ENCODE peak calls at places on chromosomes 12 and 14, in six cellular contexts. N is stimulated activated CD8-positive, alpha-beta memory T cell treated with anti-CD3 and anti-CD28 coated beads, Interleukin-2, amount 100 ng/mL, for 1 hour; H is CD8-positive, alpha-beta memory T cell; M is NCI-H2081; D is frontal cortex; Z is T-helper 2 cell treated with Interferon-gamma antibody and Interleukin-4, amounts not matched to agents 5 μg/mL and 100 μg/mL, for 36 hours. C is an unnamed sample.

GRCh38 chr12:39427360-39427808 is 15.5 kb downstream of the KIF21A start:
- DNase-seq in N (no peak), H (no peak), M (no peak), D (no peak), Z (no peak), C (no peak)

GRCh38 chr12:92076106-92076505 is 69.5 kb downstream of the BTG1 start:
- DNase-seq in N (no peak), H (no peak), M (no peak), D (no peak), Z (no peak), C (no peak)

GRCh38 chr12:109687250-109687649 is 26.4 kb upstream of the FAM222A start:
- DNase-seq in N (no peak), H (no peak), M (no peak), D (no peak), Z (no peak), C (no peak)

GRCh38 chr12:89192419-89192818 is 159.9 kb downstream of the DUSP6 start:
- DNase-seq in N (no peak), H (no peak), M (no peak), D (no peak), Z (no peak), C (no peak)

GRCh38 chr12:597926-598568 is 65.2 kb downstream of the NINJ2 start:
- DNase-seq in N (no peak), H (no peak), M (no peak), D (no peak), Z (no peak), C (no peak)

GRCh38 chr14:41606249-41607118 is at the start of gene LRFN5:
- DNase-seq in N (no peak), H (no peak), M (peak; percentile 30), D (peak; percentile 36), Z (no peak), C (no peak)

GRCh38 chr12:40106202-40106533 is 287 bp upstream of the SLC2A13 start:
- DNase-seq in N (no peak), H (no peak), M (no peak), D (no peak), Z (no peak), C (no peak)

GRCh38 chr12:21773263-21773741 is 1.2 kb downstream of the KCNJ8 start:
- DNase-seq in N (no peak), H (no peak), M (peak; percentile 16), D (no peak), Z (no peak), C (no peak)

GRCh38 chr14:19947413-19948090 is 16.8 kb downstream of the OR4K1 start:
- DNase-seq in N (no peak), H (no peak), M (no peak), D (no peak), Z (no peak), C (no peak)

GRCh38 chr12:5808956-5809355 is 136.1 kb downstream of the ANO2 start:
- DNase-seq in N (no peak), H (no peak), M (no peak), D (no peak), Z (no peak), C (no peak)

GRCh38 chr14:103073367-103073875 is 10.6 kb upstream of the LBHD2 start:
- DNase-seq in N (no peak), H (no peak), M (no peak), D (peak; percentile 7), Z (no peak), C (no peak)

GRCh38 chr14:63308723-63309317 is 9.9 kb downstream of the GPHB5 start:
- DNase-seq in N (no peak), H (no peak), M (peak; percentile 33), D (no peak), Z (no peak), C (no peak)

GRCh38 chr12:93459097-93459496 is 8.2 kb upstream of the MRPL42 start:
- DNase-seq in N (no peak), H (no peak), M (no peak), D (no peak), Z (no peak), C (no peak)

GRCh38 chr14:30559638-30560071 is 697 bp downstream of the G2E3 start:
- DNase-seq in N (no peak), H (no peak), M (peak; percentile 25), D (no peak), Z (no peak), C (no peak)

GRCh38 chr14:44287858-44288257 is 219.2 kb downstream of the FSCB start:
- DNase-seq in N (no peak), H (no peak), M (no peak), D (no peak), Z (no peak), C (no peak)

GRCh38 chr12:119225454-119225853 is 46.7 kb downstream of the HSPB8 start:
- DNase-seq in N (no peak), H (no peak), M (no peak), D (no peak), Z (no peak), C (no peak)

GRCh38 chr12:132408626-132409494 is 79.5 kb upstream of the GALNT9 start:
- DNase-seq in N (no peak), H (no peak), M (no peak), D (no peak), Z (no peak), C (no peak)

GRCh38 chr12:91098942-91099341 is 12.4 kb downstream of the LUM start:
- DNase-seq in N (no peak), H (no peak), M (no peak), D (no peak), Z (no peak), C (no peak)

GRCh38 chr12:66664076-66664475 is 14.8 kb downstream of the GRIP1 start:
- DNase-seq in N (no peak), H (no peak), M (no peak), D (no peak), Z (no peak), C (no peak)

GRCh38 chr12:82687020-82687951 is 580 bp downstream of the TMTC2 start:
- DNase-seq in N (peak; percentile 2), H (peak; percentile 70), M (peak; percentile 57), D (no peak), Z (peak; percentile 40), C (peak; percentile 50)

GRCh38 chr14:50344831-50345563 is 32.9 kb downstream of the DMAC2L start:
- DNase-seq in N (no peak), H (no peak), M (no peak), D (no peak), Z (no peak), C (no peak)

GRCh38 chr14:50551877-50552276 is 8.1 kb upstream of the ATL1 start:
- DNase-seq in N (no peak), H (no peak), M (no peak), D (no peak), Z (no peak), C (no peak)

GRCh38 chr12:97960741-97961608 is 498.4 kb downstream of the RMST start:
- DNase-seq in N (no peak), H (no peak), M (peak; percentile 28), D (no peak), Z (no peak), C (no peak)

GRCh38 chr12:16027012-16027411 is 115.9 kb downstream of the DERA start:
- DNase-seq in N (no peak), H (no peak), M (no peak), D (no peak), Z (no peak), C (no peak)

GRCh38 chr14:20400965-20401593 is 12.2 kb downstream of the TEP1 start:
- DNase-seq in N (no peak), H (no peak), M (no peak), D (no peak), Z (peak; percentile 11), C (no peak)

GRCh38 chr12:69397978-69398377 is 38.4 kb downstream of the YEATS4 start:
- DNase-seq in N (no peak), H (no peak), M (no peak), D (no peak), Z (no peak), C (no peak)

GRCh38 chr12:106245767-106246166 is 2.1 kb downstream of the CKAP4 start:
- DNase-seq in N (no peak), H (no peak), M (no peak), D (no peak), Z (no peak), C (no peak)

GRCh38 chr12:124516850-124517249 is 50.6 kb downstream of the NCOR2 start:
- DNase-seq in N (no peak), H (no peak), M (no peak), D (no peak), Z (no peak), C (no peak)

GRCh38 chr12:45415393-45415817 is 199.5 kb downstream of the ANO6 start:
- DNase-seq in N (no peak), H (no peak), M (no peak), D (no peak), Z (peak; percentile 48), C (no peak)

GRCh38 chr12:21065845-21066244 is 65.1 kb upstream of the SLCO1B1 start:
- DNase-seq in N (no peak), H (no peak), M (no peak), D (no peak), Z (no peak), C (no peak)

GRCh38 chr14:91367173-91368171 is 50.1 kb downstream of the CCDC88C start:
- DNase-seq in N (no peak), H (peak; percentile 82), M (no peak), D (no peak), Z (peak; percentile 39), C (peak; percentile 63)

GRCh38 chr14:105074601-105075053 is 9.4 kb upstream of the GPR132 start:
- DNase-seq in N (no peak), H (no peak), M (no peak), D (no peak), Z (no peak), C (no peak)